ENCODE peak calls at places on chromosomes 13 and 19, in four cellular contexts. Z is HepG2, V is GM12878, E is K562. D is an unnamed sample.

GRCh38 chr19:5943623-5944022 is 29.6 kb downstream of the CAPS start:
- DNase-seq in E (no peak), Z (no peak), V (no peak), D (no peak)

GRCh38 chr19:18896421-18896841 is 473 bp upstream of the CERS1 start:
- DNase-seq in E (no peak), Z (no peak), V (no peak), D (no peak)

GRCh38 chr19:3801412-3802096 is 15.4 kb upstream of the MATK start:
- DNase-seq in V (no peak), E (no peak), Z (no peak), D (no peak)

GRCh38 chr13:100040196-100040595 is 48.7 kb upstream of the PCCA start:
- DNase-seq in V (no peak), Z (peak), E (no peak), D (no peak)

GRCh38 chr19:45640849-45641273 is 1.7 kb upstream of the EML2 start:
- DNase-seq in E (peak), Z (peak), V (no peak), D (no peak)

GRCh38 chr19:45507864-45508680 is 793 bp downstream of the VASP start:
- DNase-seq in E (no peak), Z (no peak), V (no peak), D (peak)

GRCh38 chr19:39951686-39952085 is 17.3 kb upstream of the FCGBP start:
- DNase-seq in V (no peak), E (no peak), Z (no peak), D (no peak)

GRCh38 chr13:28286263-28286662 is 147.9 kb downstream of the PAN3 start:
- DNase-seq in E (no peak), V (peak), Z (no peak), D (no peak)

GRCh38 chr19:15028490-15028889 is 20.8 kb upstream of the CASP14 start:
- DNase-seq in Z (no peak), V (no peak), E (no peak), D (no peak)

GRCh38 chr13:74466015-74466414 is 331.8 kb upstream of the KLF12 start:
- DNase-seq in Z (no peak), V (no peak), E (no peak), D (no peak)

GRCh38 chr19:35436477-35437141 is 11.4 kb upstream of the FFAR2 start:
- DNase-seq in Z (no peak), E (no peak), V (no peak), D (peak)

GRCh38 chr13:110301606-110302131 is 5.3 kb downstream of the COL4A1 start:
- DNase-seq in Z (no peak), V (no peak), E (no peak), D (no peak)

GRCh38 chr19:16258440-16258903 is 60.8 kb downstream of the AP1M1 start:
- DNase-seq in Z (no peak), E (peak), V (no peak), D (peak)

GRCh38 chr19:4847190-4847973 is 15.9 kb upstream of the TICAM1 start:
- DNase-seq in Z (no peak), V (no peak), E (no peak), D (no peak)

GRCh38 chr13:50512602-50513527 is 330.6 kb downstream of the DLEU7 start:
- DNase-seq in E (peak), Z (peak), V (no peak), D (peak)

GRCh38 chr19:36152061-36152885 is at the start of gene COX7A1:
- DNase-seq in V (no peak), E (no peak), Z (no peak), D (peak)

GRCh38 chr19:33861950-33862349 is 65.3 kb downstream of the KCTD15 start:
- DNase-seq in Z (no peak), E (no peak), V (no peak), D (no peak)

GRCh38 chr13:33125821-33126570 is 109.8 kb downstream of the KL start:
- DNase-seq in V (no peak), E (no peak), Z (peak), D (peak)

GRCh38 chr19:34282611-34283519 is 28.5 kb downstream of the GARRE1 start:
- DNase-seq in E (no peak), Z (no peak), V (no peak), D (peak)

GRCh38 chr19:44694184-44694579 is 4.8 kb upstream of the CEACAM16 start:
- DNase-seq in E (peak), Z (no peak), V (no peak), D (no peak)

GRCh38 chr13:26971990-26972888 is 199.4 kb downstream of the USP12 start:
- DNase-seq in V (no peak), Z (peak), E (peak), D (no peak)

GRCh38 chr19:46372901-46373572 is 26.1 kb downstream of the PPP5C start:
- DNase-seq in V (no peak), Z (no peak), E (no peak), D (peak)

GRCh38 chr13:47549219-47549752 is 451.8 kb downstream of the SUCLA2 start:
- DNase-seq in E (no peak), V (no peak), Z (no peak), D (no peak)

DNA sequence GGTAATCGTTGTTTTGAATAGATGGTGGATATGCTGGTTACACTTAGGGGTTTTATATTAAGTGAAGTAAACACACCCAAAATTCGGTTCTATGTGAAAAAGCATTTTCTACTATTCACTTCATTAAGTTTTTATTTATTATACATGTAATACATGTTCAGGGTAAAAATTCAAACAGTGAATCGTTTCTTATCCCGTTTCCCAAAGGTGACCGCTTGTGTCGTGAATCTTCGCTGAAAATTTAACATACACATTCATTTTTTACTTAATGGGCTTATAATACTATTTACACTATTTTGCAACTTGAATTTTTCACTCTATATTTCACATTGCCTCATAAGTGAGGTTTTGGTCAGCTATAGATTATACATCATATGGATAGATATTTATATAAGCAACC is 24.5 kb downstream of the IPO5 start:
- DNase-seq in E (no peak), V (no peak), Z (no peak), D (no peak)
- H3K9ac ChIP-seq in E (peak), V (peak), Z (peak), D (peak)

DNA sequence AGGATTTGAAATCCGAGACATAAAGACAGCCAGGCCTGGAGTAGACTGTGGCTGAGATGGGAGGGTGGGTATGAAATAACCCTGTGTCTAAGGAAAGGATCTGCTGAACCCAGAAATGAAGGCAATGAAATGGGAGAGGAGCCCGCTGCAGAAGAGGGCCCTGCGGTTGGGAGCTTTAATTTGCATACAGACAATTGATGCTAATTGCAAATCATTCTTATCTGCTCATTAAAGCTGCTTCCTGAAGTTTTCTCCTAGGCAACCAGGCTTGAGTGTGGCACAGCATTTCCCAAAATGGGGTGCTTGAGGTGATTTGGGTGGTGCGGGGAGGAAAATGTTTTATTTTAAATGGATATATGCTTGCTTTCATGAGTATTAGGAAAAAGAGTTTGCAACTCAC is 55.4 kb downstream of the DPF1 start:
- DNase-seq in E (no peak), Z (no peak), V (no peak), D (no peak)
- TF ChIP-seq POLR2AphosphoS5 in E (no peak), Z (no peak), V (no peak), D (no peak)

DNA sequence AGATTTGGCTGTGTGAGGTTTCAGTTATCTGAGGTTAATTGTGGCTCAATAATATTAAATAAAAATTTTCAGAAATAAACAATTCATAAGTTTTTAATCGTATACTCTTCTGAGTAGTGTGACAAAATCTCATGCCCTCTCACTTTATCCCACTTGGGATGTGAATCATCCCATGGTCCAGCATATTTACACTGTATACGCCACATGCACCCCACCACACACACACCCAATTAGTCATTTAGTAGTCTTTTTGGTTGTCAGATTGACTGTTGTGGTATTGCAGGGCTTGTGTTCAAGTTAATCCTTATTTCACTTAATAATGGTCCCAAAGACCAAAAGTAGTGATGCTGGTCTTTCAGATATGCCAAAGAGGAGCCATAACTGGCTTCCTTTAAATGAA is 66.4 kb upstream of the PCDH9 start:
- DNase-seq in Z (no peak), E (no peak), V (no peak), D (no peak)
- TF ChIP-seq MYC in Z (no peak), E (no peak), V (no peak), D (no peak)

GRCh38 chr13:111616203-111616602 is 295.8 kb downstream of the TEX29 start:
- DNase-seq in E (no peak), V (no peak), Z (no peak), D (no peak)
- H3K9ac ChIP-seq in E (no peak), V (no peak), Z (no peak), D (no peak)

DNA sequence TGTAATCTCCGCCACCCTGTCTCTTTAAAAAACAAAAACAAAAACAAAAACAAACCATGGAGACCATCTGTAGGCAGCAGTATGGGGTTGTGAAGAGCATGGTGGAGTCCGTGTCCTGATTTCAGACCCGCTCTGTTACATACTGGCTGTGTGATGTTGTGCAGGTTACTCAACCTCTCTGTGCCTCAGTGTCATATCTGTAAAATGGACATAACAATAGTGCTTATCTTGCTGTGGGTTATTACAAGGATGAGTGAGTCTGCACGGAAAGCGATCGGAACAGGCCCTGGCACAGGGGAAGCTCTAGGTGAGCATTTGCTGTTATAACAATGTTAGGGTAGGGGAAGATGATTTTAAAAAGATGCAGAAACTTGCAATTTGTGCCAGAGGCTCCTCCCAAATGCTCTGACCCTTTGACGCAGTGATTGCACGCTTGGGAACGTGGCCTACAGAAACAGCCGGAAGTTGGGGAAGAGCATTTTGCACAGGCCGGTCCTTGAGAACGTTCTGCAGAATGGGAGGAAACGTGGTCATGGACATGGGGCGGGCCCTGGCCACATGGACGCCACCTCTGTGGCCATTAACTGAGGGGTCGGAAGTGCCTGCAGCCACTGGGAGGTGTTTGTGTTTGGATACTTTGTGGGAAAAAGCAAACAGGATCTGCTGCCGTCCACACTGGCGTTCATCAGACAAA is 15.7 kb upstream of the SELENOW start:
- DNase-seq in E (no peak), Z (no peak), V (no peak), D (peak)
- TF ChIP-seq POLR2AphosphoS5 in E (no peak), Z (no peak), V (no peak), D (no peak)

DNA sequence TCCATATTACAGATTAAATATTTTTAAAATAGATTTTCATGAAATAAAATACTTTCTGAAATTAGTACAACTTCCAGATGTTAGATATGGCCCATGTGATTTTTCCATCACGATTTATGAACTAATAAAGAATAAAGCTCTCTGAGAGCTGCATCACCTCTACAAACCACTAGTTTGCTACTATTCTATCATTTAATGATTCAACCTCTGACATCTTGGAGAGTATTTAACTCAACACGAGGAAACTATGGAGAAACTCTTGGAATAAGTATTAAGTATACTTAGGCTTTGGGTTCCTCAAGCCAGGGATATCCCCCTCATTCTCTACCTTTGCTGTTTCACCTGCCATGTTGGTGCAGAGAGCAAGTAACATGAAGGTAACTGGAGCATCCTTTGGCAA is 55.7 kb downstream of the DACH1 start:
- DNase-seq in V (no peak), Z (no peak), E (no peak), D (no peak)
- TF ChIP-seq MYC in V (no peak), Z (no peak), E (no peak), D (no peak)

GRCh38 chr13:52847682-52848432 is 583 bp downstream of the PCDH8 start:
- DNase-seq in E (no peak), V (no peak), Z (no peak), D (no peak)

GRCh38 chr13:52845766-52846566 is 2.5 kb downstream of the PCDH8 start:
- DNase-seq in V (no peak), E (no peak), Z (no peak), D (peak)

GRCh38 chr13:52845334-52845761 is 3.1 kb downstream of the PCDH8 start:
- DNase-seq in Z (no peak), V (no peak), E (no peak), D (no peak)

GRCh38 chr13:52847322-52847681 is 1.1 kb downstream of the PCDH8 start:
- DNase-seq in Z (no peak), E (no peak), V (no peak), D (no peak)

DNA sequence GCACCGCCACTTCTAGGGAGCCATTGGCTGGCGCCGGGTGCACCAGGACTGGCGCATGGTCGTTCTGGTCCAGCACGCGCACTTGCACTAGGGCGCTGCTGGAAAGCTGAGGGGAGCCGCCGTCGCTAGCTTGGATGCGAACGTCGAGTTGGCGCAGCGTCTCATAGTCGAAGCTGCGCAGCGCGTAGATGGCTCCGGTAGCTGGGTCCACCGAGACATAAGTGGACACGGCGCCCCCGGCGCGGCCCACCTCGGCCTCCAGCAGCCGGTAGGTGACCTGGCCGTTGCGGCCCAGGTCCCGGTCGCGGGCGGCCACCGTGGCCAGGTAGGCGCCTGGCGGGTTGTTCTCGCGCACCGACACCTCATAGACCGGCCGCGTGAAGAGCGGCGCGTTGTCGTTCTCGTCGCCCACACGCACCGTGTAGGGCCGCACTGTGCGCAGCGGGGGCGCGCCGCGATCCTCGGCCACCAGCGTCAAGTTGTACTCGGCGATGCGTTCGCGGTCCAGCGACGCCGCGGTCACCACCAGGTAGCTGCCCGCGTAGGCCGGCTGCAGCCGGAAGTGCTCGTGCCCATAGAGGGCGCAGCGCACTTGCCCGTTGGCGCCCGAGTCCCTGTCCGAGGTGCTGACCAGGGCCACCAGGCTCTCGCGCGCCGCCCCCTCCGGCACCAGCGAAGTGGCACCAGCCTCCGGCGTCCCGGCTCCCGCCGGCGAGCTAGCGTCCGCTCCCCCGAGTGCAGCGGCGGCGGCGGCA is 1.7 kb downstream of the PCDH8 start:
- DNase-seq in E (no peak), V (no peak), Z (no peak), D (peak)
- H3K9ac ChIP-seq in E (no peak), V (no peak), Z (no peak), D (no peak)

DNA sequence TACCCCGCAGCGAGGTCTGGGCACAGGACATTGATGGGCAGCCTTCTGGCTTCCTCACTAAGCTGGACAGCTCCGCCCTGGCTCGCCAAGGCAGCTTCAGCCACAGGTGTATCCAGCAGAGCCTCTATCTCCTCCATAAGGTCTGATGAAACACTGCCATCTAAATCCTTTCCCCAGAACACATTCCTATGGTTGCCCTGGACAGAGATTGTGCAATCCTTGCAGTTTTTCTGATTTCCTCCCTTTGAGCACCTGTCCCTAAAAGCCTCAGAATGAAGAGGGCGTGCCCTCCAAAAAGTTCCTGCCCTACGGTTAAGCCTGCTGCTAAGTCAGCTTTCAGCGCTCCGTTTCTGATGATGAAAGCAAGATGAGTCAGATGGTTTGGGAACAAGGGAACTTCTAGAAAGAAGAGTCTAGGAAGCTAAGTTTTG is 21.0 kb downstream of the CLEC4M start:
- DNase-seq in V (no peak), Z (peak), E (no peak), D (no peak)
- TF ChIP-seq POLR2AphosphoS5 in V (no peak), Z (no peak), E (no peak), D (no peak)